ENCODE peak calls at places on chromosomes 16 and 17, in eight cellular contexts. P is heart left ventricle, M is Karpas-422, I is Caco-2, Y is fibroblast of mammary gland, C is prostate gland, B is lung, D is AG09309. F is an unnamed sample.

GRCh38 chr17:320809-321385 is 31.7 kb downstream of the RPH3AL start:
- DNase-seq in P (no peak), M (peak), I (no peak), Y (no peak), C (no peak), B (no peak), D (no peak), F (no peak)

GRCh38 chr16:8481810-8482209 is 108.5 kb downstream of the TMEM114 start:
- DNase-seq in P (no peak), M (no peak), I (no peak), Y (no peak), C (no peak), B (no peak), D (no peak), F (no peak)

GRCh38 chr16:65601781-65602180 is 479.9 kb upstream of the CDH11 start:
- DNase-seq in P (no peak), M (no peak), I (no peak), Y (no peak), C (no peak), B (no peak), D (peak), F (no peak)

GRCh38 chr16:2250652-2251280 is 621 bp downstream of the ECI1 start:
- DNase-seq in P (no peak), M (no peak), I (no peak), Y (no peak), C (no peak), B (no peak), D (no peak), F (no peak)

GRCh38 chr16:88290850-88291830 is 91.6 kb upstream of the ZNF469 start:
- DNase-seq in P (no peak), M (no peak), I (no peak), Y (no peak), C (no peak), B (no peak), D (no peak), F (no peak)

GRCh38 chr17:71926746-71927398 is 193.9 kb upstream of the SOX9 start:
- DNase-seq in P (no peak), M (no peak), I (no peak), Y (peak), C (no peak), B (no peak), D (no peak), F (no peak)

GRCh38 chr16:51166116-51166515 is 15.0 kb upstream of the SALL1 start:
- DNase-seq in P (no peak), M (no peak), I (no peak), Y (peak), C (no peak), B (no peak), D (no peak), F (no peak)

GRCh38 chr17:19513897-19514488 is 19.7 kb upstream of the SLC47A1 start:
- DNase-seq in P (peak), M (peak), I (peak), Y (peak), C (peak), B (peak), D (no peak), F (peak)

GRCh38 chr16:68399456-68399855 is 48.9 kb downstream of the SMPD3 start:
- DNase-seq in P (no peak), M (no peak), I (peak), Y (no peak), C (no peak), B (no peak), D (no peak), F (no peak)

GRCh38 chr17:5708344-5708743 is 124.0 kb upstream of the NLRP1 start:
- DNase-seq in P (no peak), M (no peak), I (no peak), Y (no peak), C (no peak), B (no peak), D (no peak), F (no peak)

GRCh38 chr17:6524520-6524919 is 31.8 kb downstream of the PITPNM3 start:
- DNase-seq in P (no peak), M (no peak), I (no peak), Y (peak), C (no peak), B (no peak), D (no peak), F (no peak)

GRCh38 chr17:28247671-28248556 is 71.1 kb upstream of the TMEM97 start:
- DNase-seq in P (no peak), M (no peak), I (peak), Y (no peak), C (no peak), B (no peak), D (no peak), F (no peak)

GRCh38 chr17:66578781-66579489 is 256.0 kb upstream of the CACNG5 start:
- DNase-seq in P (no peak), M (no peak), I (no peak), Y (no peak), C (no peak), B (no peak), D (no peak), F (no peak)

GRCh38 chr17:3722716-3723115 is 987 bp upstream of the HASPIN start:
- DNase-seq in P (no peak), M (no peak), I (no peak), Y (peak), C (no peak), B (no peak), D (no peak), F (no peak)

GRCh38 chr17:29592850-29593545 is at the start of gene ANKRD13B:
- DNase-seq in P (peak), M (peak), I (no peak), Y (no peak), C (no peak), B (no peak), D (no peak), F (peak)

GRCh38 chr17:72150632-72151460 is 30.0 kb downstream of the SOX9 start:
- DNase-seq in P (no peak), M (no peak), I (no peak), Y (no peak), C (no peak), B (no peak), D (no peak), F (no peak)

GRCh38 chr16:12971216-12971615 is 69.8 kb downstream of the SHISA9 start:
- DNase-seq in P (no peak), M (no peak), I (no peak), Y (peak), C (no peak), B (no peak), D (no peak), F (peak)

GRCh38 chr16:67158637-67159600 is 790 bp downstream of the TRADD start:
- DNase-seq in P (no peak), M (peak), I (peak), Y (no peak), C (no peak), B (no peak), D (no peak), F (no peak)

GRCh38 chr17:29051731-29052130 is 8.8 kb downstream of the PIPOX start:
- DNase-seq in P (no peak), M (no peak), I (no peak), Y (no peak), C (no peak), B (no peak), D (no peak), F (no peak)

GRCh38 chr16:25079637-25080375 is 31.7 kb upstream of the LCMT1 start:
- DNase-seq in P (no peak), M (no peak), I (no peak), Y (no peak), C (no peak), B (no peak), D (no peak), F (no peak)

GRCh38 chr16:89364603-89365002 is 125.8 kb downstream of the ANKRD11 start:
- DNase-seq in P (no peak), M (no peak), I (no peak), Y (peak), C (peak), B (no peak), D (no peak), F (peak)

DNA sequence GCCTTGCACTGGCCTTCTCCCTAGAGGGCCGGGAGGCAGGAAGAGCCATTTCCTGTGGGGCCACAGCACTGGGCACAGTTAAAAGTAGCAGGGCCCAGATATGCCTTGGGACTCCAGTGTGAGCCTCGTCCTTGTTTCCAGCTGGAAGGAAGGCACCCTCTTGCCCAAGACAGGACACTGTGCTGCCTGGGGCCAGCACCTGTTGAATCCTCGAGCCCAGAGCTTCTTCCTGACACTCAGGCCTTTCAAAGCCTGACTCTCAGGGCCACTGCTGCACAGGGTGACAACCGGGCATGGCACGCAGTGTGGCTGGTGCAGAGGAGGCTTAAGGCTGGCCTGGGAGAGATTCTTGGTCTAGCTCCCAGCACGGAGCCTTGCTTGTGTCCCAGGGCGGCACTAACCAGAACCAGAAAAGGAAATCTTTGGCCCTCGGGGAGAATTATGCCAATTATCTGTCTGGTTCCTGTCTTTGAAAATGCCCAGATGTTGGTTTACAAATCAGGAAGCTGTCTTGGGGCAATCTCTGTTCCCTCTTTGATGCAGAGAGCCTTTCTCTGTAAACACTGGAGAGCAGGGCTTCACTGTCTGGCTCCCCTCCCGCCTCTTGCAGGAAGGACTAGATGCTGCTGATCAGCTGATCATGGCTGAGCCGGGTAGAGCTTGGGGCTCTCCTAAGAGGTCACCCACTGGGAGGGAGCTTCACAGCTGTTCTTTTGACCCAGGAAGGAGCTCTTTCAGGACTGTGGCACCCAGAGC is 11.1 kb downstream of the LDHD start:
- DNase-seq in P (no peak), M (peak), I (no peak), Y (no peak), C (no peak), B (no peak), D (no peak), F (peak)
- H3K4me3 ChIP-seq in P (no peak), M (no peak), I (no peak), Y (no peak), C (no peak), B (no peak), D (no peak), F (no peak)

DNA sequence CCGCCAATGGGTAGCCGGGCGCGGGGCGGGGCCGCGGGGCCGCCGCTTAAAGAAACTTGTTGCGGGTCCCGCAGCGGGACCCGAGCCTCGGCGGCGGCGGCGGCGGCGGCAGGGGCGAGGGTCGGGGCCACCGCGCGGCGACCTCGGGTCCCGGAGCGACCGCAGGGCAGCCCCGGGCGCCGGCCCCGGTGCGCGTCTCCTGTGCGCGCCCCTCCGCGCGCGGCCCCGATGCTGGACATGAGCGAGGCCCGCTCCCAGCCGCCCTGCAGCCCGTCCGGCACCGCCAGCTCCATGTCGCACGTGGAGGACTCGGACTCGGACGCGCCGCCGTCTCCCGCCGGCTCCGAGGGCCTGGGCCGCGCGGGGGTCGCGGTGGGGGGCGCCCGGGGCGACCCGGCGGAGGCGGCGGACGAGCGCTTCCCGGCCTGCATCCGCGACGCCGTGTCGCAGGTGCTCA is at the start of gene SOX8:
- DNase-seq in P (no peak), M (no peak), I (no peak), Y (no peak), C (no peak), B (no peak), D (no peak), F (no peak)
- H3K4me3 ChIP-seq in P (peak), M (no peak), I (peak), Y (no peak), C (peak), B (peak), D (peak), F (peak)

GRCh38 chr17:41888332-41888965 is 23.2 kb upstream of the KLHL11 start:
- DNase-seq in P (no peak), M (no peak), I (no peak), Y (no peak), C (no peak), B (no peak), D (no peak), F (no peak)
- H3K4me3 ChIP-seq in P (no peak), M (no peak), I (no peak), Y (no peak), C (no peak), B (no peak), D (no peak), F (no peak)

GRCh38 chr17:63433746-63434591 is 12.1 kb downstream of the CYB561 start:
- DNase-seq in P (peak), M (peak), I (no peak), Y (peak), C (peak), B (peak), D (peak), F (peak)
- H3K4me3 ChIP-seq in P (no peak), M (no peak), I (no peak), Y (no peak), C (no peak), B (no peak), D (no peak), F (no peak)

GRCh38 chr16:56726283-56726682 is 3.6 kb upstream of the NUP93 start:
- DNase-seq in P (no peak), M (no peak), I (no peak), Y (no peak), C (no peak), B (no peak), D (no peak), F (no peak)

GRCh38 chr16:56726926-56727325 is 3.0 kb upstream of the NUP93 start:
- DNase-seq in P (no peak), M (no peak), I (no peak), Y (no peak), C (no peak), B (no peak), D (no peak), F (no peak)

GRCh38 chr16:56729736-56730662 is at the start of gene NUP93:
- DNase-seq in P (peak), M (peak), I (peak), Y (peak), C (peak), B (peak), D (peak), F (peak)

GRCh38 chr16:56729351-56729735 is 586 bp upstream of the NUP93 start:
- DNase-seq in P (no peak), M (no peak), I (no peak), Y (no peak), C (no peak), B (no peak), D (no peak), F (no peak)

DNA sequence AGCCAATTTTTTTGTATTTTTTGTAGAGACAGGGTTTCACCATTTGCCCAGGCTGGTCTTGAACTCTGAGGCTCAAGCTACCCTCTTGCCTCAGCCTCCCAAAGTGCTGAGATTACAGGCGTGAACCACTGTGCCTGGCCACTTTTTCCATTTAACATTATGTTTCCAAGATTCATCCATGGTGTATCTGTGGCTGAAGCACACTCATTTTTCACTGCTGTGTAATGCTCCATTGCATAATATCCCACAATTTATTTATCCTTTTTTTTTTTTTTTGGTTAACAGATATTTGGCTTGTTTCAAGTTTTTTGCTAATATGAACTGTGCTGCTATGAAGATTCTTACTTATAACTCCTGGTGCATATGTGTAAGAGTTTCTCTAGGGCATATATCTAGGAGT is 1.9 kb upstream of the NUP93 start:
- DNase-seq in P (no peak), M (no peak), I (no peak), Y (no peak), C (no peak), B (no peak), D (no peak), F (no peak)
- H3K4me3 ChIP-seq in P (no peak), M (no peak), I (no peak), Y (no peak), C (no peak), B (no peak), D (no peak), F (no peak)

GRCh38 chr17:82419471-82419995 is 1.1 kb upstream of the OGFOD3 start:
- DNase-seq in P (no peak), M (peak), I (no peak), Y (no peak), C (no peak), B (no peak), D (no peak), F (no peak)
- H3K4me3 ChIP-seq in P (no peak), M (peak), I (peak), Y (no peak), C (no peak), B (no peak), D (no peak), F (peak)